ENCODE peak calls at places on chromosomes 11 and 22, in six cellular contexts. K, B, W, J, R and X are unnamed samples.

GRCh38 chr11:35722641-35723040 is 60.1 kb downstream of the TRIM44 start:
- DNase-seq in K (no peak), B (no peak), W (no peak), J (no peak), R (no peak), X (no peak)

GRCh38 chr11:56855217-56855616 is 106.7 kb upstream of the OR9G4 start:
- DNase-seq in K (no peak), B (no peak), W (no peak), J (no peak), R (no peak), X (no peak)

GRCh38 chr22:48185656-48186055 is 1423.2 kb downstream of the TBC1D22A start:
- DNase-seq in K (no peak), B (no peak), W (no peak), J (no peak), R (no peak), X (no peak)

GRCh38 chr22:46896568-46897245 is 134.3 kb downstream of the TBC1D22A start:
- DNase-seq in K (no peak), B (no peak), W (no peak), J (no peak), R (no peak), X (no peak)

GRCh38 chr11:95790933-95791247 is 592 bp downstream of the CEP57 start:
- DNase-seq in K (peak; percentile 7), B (no peak), W (no peak), J (peak; percentile 79), R (peak; percentile 9), X (peak; percentile 86)

GRCh38 chr11:20407344-20407743 is 19.8 kb downstream of the PRMT3 start:
- DNase-seq in K (no peak), B (no peak), W (no peak), J (no peak), R (no peak), X (no peak)

GRCh38 chr11:70448983-70449567 is 50.7 kb downstream of the CTTN start:
- DNase-seq in K (no peak), B (no peak), W (no peak), J (no peak), R (no peak), X (peak; percentile 80)

GRCh38 chr22:41976070-41976901 is 7.0 kb downstream of the SEPTIN3 start:
- DNase-seq in K (peak; percentile 28), B (no peak), W (peak; percentile 22), J (no peak), R (peak; percentile 20), X (no peak)

GRCh38 chr11:92552942-92553341 is 328.3 kb downstream of the FAT3 start:
- DNase-seq in K (no peak), B (no peak), W (no peak), J (peak; percentile 4), R (no peak), X (peak; percentile 49)

GRCh38 chr11:103633037-103633788 is 403.2 kb upstream of the DDI1 start:
- DNase-seq in K (no peak), B (peak; percentile 91), W (no peak), J (peak; percentile 82), R (no peak), X (no peak)

GRCh38 chr22:43753718-43754117 is 58.4 kb downstream of the EFCAB6 start:
- DNase-seq in K (no peak), B (no peak), W (no peak), J (no peak), R (no peak), X (no peak)

GRCh38 chr11:9600651-9601040 is 27.2 kb downstream of the WEE1 start:
- DNase-seq in K (no peak), B (no peak), W (no peak), J (no peak), R (no peak), X (no peak)

GRCh38 chr22:42269407-42270177 is 861 bp downstream of the TCF20 start:
- DNase-seq in K (peak; percentile 60), B (no peak), W (peak; percentile 58), J (peak; percentile 13), R (peak; percentile 53), X (peak; percentile 51)

GRCh38 chr11:94201004-94201465 is 72.4 kb downstream of the PANX1 start:
- DNase-seq in K (no peak), B (peak; percentile 43), W (no peak), J (no peak), R (no peak), X (no peak)

GRCh38 chr22:24011735-24012068 is 598 bp downstream of the CABIN1 start:
- DNase-seq in K (no peak), B (no peak), W (no peak), J (no peak), R (no peak), X (peak; percentile 73)

GRCh38 chr11:36311926-36312592 is 16.0 kb downstream of the PRR5L start:
- DNase-seq in K (no peak), B (no peak), W (no peak), J (no peak), R (no peak), X (no peak)

GRCh38 chr11:126465573-126466287 is 110.2 kb downstream of the ST3GAL4 start:
- DNase-seq in K (no peak), B (no peak), W (no peak), J (no peak), R (no peak), X (no peak)